ENCODE peak calls at places on chromosomes 1 and 21, in ten cellular contexts. Q is Peyer's patch, O is GM13977, D is adrenal gland, U is upper lobe of right lung, T is psoas muscle, F is cardiac fibroblast, X is mucosa of descending colon, Z is lower leg skin, E is coronary artery. I is an unnamed sample.
A peak's percentile ranks its signal among the peaks of the same experiment; 100 is the strongest.

GRCh38 chr21:42096593-42096992 is 25.5 kb downstream of the UMODL1 start:
- DNase-seq in Q (no peak), O (no peak), D (no peak), U (no peak), T (no peak), F (no peak), X (no peak), Z (no peak), E (no peak), I (no peak)

GRCh38 chr1:209797978-209798639 is 7.8 kb downstream of the IRF6 start:
- DNase-seq in Q (no peak), O (no peak), D (no peak), U (no peak), T (no peak), F (no peak), X (no peak), Z (no peak), E (no peak), I (no peak)

GRCh38 chr1:245131026-245131393 is 23.8 kb upstream of the KIF26B start:
- DNase-seq in Q (no peak), O (no peak), D (no peak), U (peak; percentile 21), T (no peak), F (no peak), X (no peak), Z (no peak), E (no peak), I (no peak)

GRCh38 chr1:10771789-10772188 is 24.7 kb downstream of the CASZ1 start:
- DNase-seq in Q (no peak), O (no peak), D (no peak), U (no peak), T (peak; percentile 50), F (no peak), X (peak; percentile 56), Z (no peak), E (no peak), I (peak; percentile 80)

GRCh38 chr1:64811131-64811530 is 66.3 kb downstream of the RAVER2 start:
- DNase-seq in Q (no peak), O (no peak), D (no peak), U (no peak), T (no peak), F (no peak), X (no peak), Z (no peak), E (no peak), I (no peak)

GRCh38 chr1:27519341-27520258 is 29.6 kb upstream of the WASF2 start:
- DNase-seq in Q (peak; percentile 77), O (no peak), D (peak; percentile 85), U (peak; percentile 68), T (no peak), F (no peak), X (peak; percentile 68), Z (no peak), E (no peak), I (no peak)

GRCh38 chr1:87506147-87506546 is 177.5 kb downstream of the LMO4 start:
- DNase-seq in Q (no peak), O (no peak), D (no peak), U (no peak), T (no peak), F (no peak), X (no peak), Z (no peak), E (no peak), I (no peak)

GRCh38 chr1:21022279-21023040 is 154.2 kb downstream of the EIF4G3 start:
- DNase-seq in Q (no peak), O (peak; percentile 76), D (peak; percentile 65), U (no peak), T (no peak), F (peak; percentile 97), X (no peak), Z (no peak), E (no peak), I (no peak)

GRCh38 chr1:187933562-187934419 is 1105.0 kb downstream of the PLA2G4A start:
- DNase-seq in Q (no peak), O (no peak), D (no peak), U (no peak), T (no peak), F (no peak), X (no peak), Z (no peak), E (no peak), I (no peak)

GRCh38 chr1:114209971-114210370 is 56.3 kb upstream of the SYT6 start:
- DNase-seq in Q (no peak), O (no peak), D (no peak), U (no peak), T (no peak), F (no peak), X (no peak), Z (no peak), E (no peak), I (no peak)

GRCh38 chr1:229119876-229120275 is 151.0 kb upstream of the RAB4A start:
- DNase-seq in Q (no peak), O (no peak), D (no peak), U (no peak), T (no peak), F (no peak), X (no peak), Z (no peak), E (no peak), I (no peak)

GRCh38 chr1:153548722-153549695 is at the start of gene S100A3:
- DNase-seq in Q (peak; percentile 50), O (no peak), D (peak; percentile 70), U (peak; percentile 65), T (peak; percentile 85), F (peak; percentile 92), X (no peak), Z (peak; percentile 95), E (peak; percentile 95), I (peak; percentile 84)

GRCh38 chr1:153533689-153534201 is 2.0 kb downstream of the S100A6 start:
- DNase-seq in Q (peak; percentile 75), O (no peak), D (no peak), U (peak; percentile 70), T (peak; percentile 74), F (peak; percentile 82), X (peak; percentile 73), Z (peak; percentile 96), E (peak; percentile 88), I (no peak)

GRCh38 chr1:155717041-155717440 is 28.1 kb downstream of the DAP3 start:
- DNase-seq in Q (no peak), O (peak; percentile 67), D (no peak), U (no peak), T (no peak), F (no peak), X (no peak), Z (no peak), E (no peak), I (no peak)

DNA sequence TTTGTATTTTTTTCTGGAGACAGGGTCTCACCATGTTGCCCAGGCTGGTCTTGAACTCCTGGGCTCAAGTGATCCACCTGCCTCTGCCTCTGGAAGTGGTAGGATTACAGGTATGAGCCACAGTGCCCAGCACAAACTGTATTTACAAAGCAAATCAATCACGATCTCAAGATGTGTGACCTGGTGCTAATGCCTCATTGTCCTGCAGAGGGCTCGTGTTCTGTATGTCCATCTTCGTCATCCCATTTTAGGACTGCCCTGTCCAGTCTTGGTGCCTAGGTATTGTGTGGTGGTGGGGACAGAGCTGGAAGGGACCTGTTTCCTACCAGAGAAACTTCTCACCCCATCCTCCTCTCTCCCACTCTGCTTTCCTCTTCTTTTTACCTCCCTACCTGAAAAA is 20.2 kb downstream of the PROK1 start:
- DNase-seq in Q (no peak), O (no peak), D (no peak), U (no peak), T (no peak), F (no peak), X (no peak), Z (no peak), E (no peak), I (no peak)
- TF ChIP-seq CTCF in Q (no peak), O (no peak), D (no peak), U (no peak), T (no peak), F (no peak), X (no peak), Z (no peak), E (no peak), I (peak; percentile 28)

GRCh38 chr1:235835226-235835625 is 31.5 kb downstream of the LYST start:
- DNase-seq in Q (no peak), O (no peak), D (peak; percentile 58), U (no peak), T (peak; percentile 54), F (peak; percentile 76), X (no peak), Z (no peak), E (no peak), I (no peak)
- TF ChIP-seq CTCF in Q (no peak), O (no peak), D (no peak), U (peak; percentile 5), T (no peak), F (no peak), X (no peak), Z (no peak), E (no peak), I (no peak)

DNA sequence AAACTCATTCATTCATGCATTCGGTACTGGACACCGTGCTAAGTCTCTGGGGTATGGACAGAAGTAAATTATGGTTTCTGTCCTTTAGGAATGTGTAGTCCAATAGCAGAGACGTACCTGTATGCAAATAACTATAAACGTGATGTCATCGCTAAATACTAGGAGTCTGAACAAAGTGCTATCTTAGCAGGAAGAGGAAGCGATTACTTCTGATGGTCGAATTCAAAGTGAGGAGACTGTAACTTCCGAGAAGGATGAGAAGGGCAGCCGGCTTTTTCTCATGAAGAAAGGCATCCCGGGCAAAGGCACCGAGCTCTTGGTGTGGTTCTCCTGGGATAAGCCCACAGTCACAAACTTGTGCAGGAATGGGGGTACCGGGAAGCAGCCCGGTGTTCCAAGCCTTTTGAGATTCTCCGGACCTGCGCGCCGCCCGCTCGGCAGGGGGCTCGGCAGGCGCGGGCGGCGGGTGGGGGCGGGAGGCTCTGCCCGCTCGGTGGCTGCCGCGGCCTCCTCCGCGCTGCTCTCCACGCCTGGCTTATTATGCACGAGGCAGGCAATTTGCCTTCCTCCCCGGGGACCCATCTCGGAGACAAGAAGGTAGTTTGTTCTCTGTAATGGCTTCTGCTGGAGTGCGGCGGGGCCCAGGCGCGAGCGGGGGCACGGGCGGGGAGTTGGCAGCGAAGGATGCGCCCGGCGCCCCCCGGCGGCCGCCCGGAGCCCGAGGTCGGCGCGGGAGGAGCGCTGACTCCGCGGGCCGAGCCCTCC is 67.5 kb upstream of the CD1D start:
- DNase-seq in Q (peak; percentile 75), O (peak; percentile 45), D (no peak), U (no peak), T (no peak), F (peak; percentile 43), X (no peak), Z (no peak), E (peak; percentile 62), I (no peak)
- TF ChIP-seq CTCF in Q (peak; percentile 42), O (peak; percentile 37), D (no peak), U (peak; percentile 41), T (no peak), F (no peak), X (no peak), Z (no peak), E (no peak), I (peak; percentile 88)

DNA sequence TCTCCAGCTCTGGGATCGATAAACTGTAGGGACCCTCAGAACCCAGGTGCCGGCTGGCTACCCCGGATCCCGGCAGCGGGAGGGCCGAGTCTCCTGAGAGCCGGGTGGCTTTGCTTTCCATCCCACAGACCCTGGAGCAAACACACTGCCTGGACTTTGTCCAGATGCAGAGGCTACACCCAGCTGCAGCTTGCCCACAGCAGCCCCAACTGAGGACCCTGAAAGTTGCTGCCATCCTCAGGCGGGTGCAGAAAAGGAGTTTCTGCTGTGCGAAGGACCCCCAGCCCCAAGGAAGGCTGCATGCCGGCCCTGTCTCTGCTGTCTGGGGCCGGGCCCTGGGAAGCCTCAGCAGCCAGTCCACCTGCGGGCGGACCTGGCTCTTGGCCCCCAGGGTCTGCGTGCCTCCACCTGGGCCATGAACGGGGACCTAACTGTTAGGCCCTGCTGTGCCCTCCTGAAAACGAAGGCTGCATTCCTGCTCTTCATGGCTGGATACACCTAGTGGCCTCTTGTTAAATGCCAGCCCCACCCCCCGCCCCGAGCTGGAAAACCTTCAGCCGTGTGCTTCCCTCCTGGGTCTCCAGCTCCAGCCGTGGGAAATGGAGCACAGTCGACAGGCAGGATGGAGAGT is 97.5 kb upstream of the ARHGEF16 start:
- DNase-seq in Q (no peak), O (no peak), D (no peak), U (no peak), T (no peak), F (no peak), X (no peak), Z (no peak), E (no peak), I (no peak)
- TF ChIP-seq CTCF in Q (no peak), O (no peak), D (no peak), U (no peak), T (no peak), F (no peak), X (no peak), Z (no peak), E (no peak), I (no peak)